ENCODE peak calls at places on chromosomes 13 and 19, in ten cellular contexts. F is mesenchymal stem cell; J is activated gamma-delta T cell; E is progenitor cell of endocrine pancreas; X is fibroblast of lung; R is activated T-helper 1 cell treated with Interleukin-2 at 50 U/mL for 16 hours; Y is epithelial cell of esophagus; O is activated CD4-positive, alpha-beta T cell treated with anti-CD3 and anti-CD28 coated beads for 36 hours; G is myocyte; N is NCI-H1105. I is an unnamed sample.

GRCh38 chr13:33723365-33723764 is 94.6 kb upstream of the RFC3 start:
- DNase-seq in F (peak; percentile 33), J (no peak), E (no peak), X (peak; percentile 11), R (no peak), Y (no peak), O (no peak), G (no peak), N (no peak), I (no peak)

GRCh38 chr19:36972594-36972993 is 56.5 kb downstream of the ZNF568 start:
- DNase-seq in F (no peak), J (no peak), E (no peak), X (no peak), R (no peak), Y (no peak), O (no peak), G (no peak), N (no peak), I (no peak)

GRCh38 chr19:39351537-39352037 is 9.4 kb downstream of the SAMD4B start:
- DNase-seq in F (peak; percentile 51), J (no peak), E (no peak), X (peak; percentile 31), R (no peak), Y (no peak), O (peak; percentile 77), G (peak; percentile 78), N (no peak), I (no peak)

GRCh38 chr19:38502410-38503143 is 69.1 kb downstream of the RYR1 start:
- DNase-seq in F (no peak), J (no peak), E (no peak), X (no peak), R (no peak), Y (no peak), O (no peak), G (no peak), N (no peak), I (no peak)

GRCh38 chr13:112645327-112645914 is 44.4 kb upstream of the ATP11A start:
- DNase-seq in F (no peak), J (no peak), E (no peak), X (no peak), R (no peak), Y (no peak), O (no peak), G (no peak), N (no peak), I (no peak)

GRCh38 chr19:5329141-5329540 is 11.5 kb downstream of the PTPRS start:
- DNase-seq in F (no peak), J (no peak), E (no peak), X (no peak), R (no peak), Y (no peak), O (no peak), G (no peak), N (no peak), I (no peak)

GRCh38 chr19:40601061-40601973 is at the start of gene LTBP4:
- DNase-seq in F (peak; percentile 56), J (peak; percentile 40), E (no peak), X (peak; percentile 52), R (peak; percentile 15), Y (peak; percentile 53), O (peak; percentile 53), G (peak; percentile 32), N (no peak), I (no peak)

GRCh38 chr19:54252243-54252642 is 4.8 kb downstream of the LILRB5 start:
- DNase-seq in F (no peak), J (no peak), E (no peak), X (no peak), R (no peak), Y (no peak), O (no peak), G (no peak), N (no peak), I (no peak)

GRCh38 chr19:30070198-30070969 is 128.3 kb downstream of the URI1 start:
- DNase-seq in F (no peak), J (no peak), E (no peak), X (no peak), R (no peak), Y (no peak), O (no peak), G (no peak), N (no peak), I (no peak)

GRCh38 chr19:3398114-3398899 is 31.9 kb downstream of the NFIC start:
- DNase-seq in F (peak; percentile 55), J (no peak), E (no peak), X (peak; percentile 55), R (no peak), Y (peak; percentile 69), O (no peak), G (no peak), N (no peak), I (no peak)

GRCh38 chr13:101624981-101625380 is 172.5 kb downstream of the ITGBL1 start:
- DNase-seq in F (no peak), J (no peak), E (no peak), X (no peak), R (no peak), Y (peak; percentile 32), O (peak; percentile 38), G (no peak), N (no peak), I (no peak)

GRCh38 chr19:6744381-6745288 is 5.2 kb downstream of the TRIP10 start:
- DNase-seq in F (peak; percentile 76), J (no peak), E (no peak), X (peak; percentile 82), R (no peak), Y (peak; percentile 92), O (no peak), G (peak; percentile 81), N (peak; percentile 24), I (peak; percentile 78)

GRCh38 chr19:49488863-49489537 is 1.6 kb downstream of the RPL13A start:
- DNase-seq in F (peak; percentile 41), J (no peak), E (no peak), X (no peak), R (no peak), Y (no peak), O (peak; percentile 8), G (no peak), N (no peak), I (no peak)

GRCh38 chr19:17069249-17069648 is 6.0 kb downstream of the HAUS8 start:
- DNase-seq in F (no peak), J (no peak), E (no peak), X (no peak), R (no peak), Y (no peak), O (no peak), G (no peak), N (no peak), I (no peak)

GRCh38 chr13:20528451-20528850 is 2.8 kb upstream of the CRYL1 start:
- DNase-seq in F (no peak), J (no peak), E (no peak), X (no peak), R (no peak), Y (no peak), O (peak; percentile 51), G (no peak), N (no peak), I (no peak)

GRCh38 chr13:76677047-76677446 is 209.2 kb downstream of the KCTD12 start:
- DNase-seq in F (no peak), J (no peak), E (no peak), X (peak; percentile 85), R (no peak), Y (no peak), O (no peak), G (peak; percentile 94), N (no peak), I (no peak)

GRCh38 chr13:66795636-66796035 is 434.5 kb downstream of the PCDH9 start:
- DNase-seq in F (no peak), J (no peak), E (no peak), X (no peak), R (no peak), Y (no peak), O (no peak), G (no peak), N (peak; percentile 57), I (no peak)

I was measured in mesothelial cell of epicardium.